ENCODE peak calls at places on chromosomes 12 and 14, in seven cellular contexts. O, W, N, Z, D, B and P are unnamed samples.

GRCh38 chr14:73752297-73752992 is 38.3 kb upstream of the PNMA1 start:
- DNase-seq in O (peak; percentile 97), W (no peak), N (peak; percentile 78), Z (peak; percentile 96), D (no peak), B (no peak), P (peak; percentile 94)

GRCh38 chr14:102574840-102575478 is 17.5 kb upstream of the RCOR1 start:
- DNase-seq in O (no peak), W (no peak), N (no peak), Z (no peak), D (no peak), B (no peak), P (no peak)

GRCh38 chr12:22262309-22262708 is 72.2 kb downstream of the ST8SIA1 start:
- DNase-seq in O (no peak), W (no peak), N (no peak), Z (no peak), D (no peak), B (no peak), P (no peak)

GRCh38 chr12:92142251-92142896 is 3.3 kb downstream of the BTG1 start:
- DNase-seq in O (no peak), W (no peak), N (no peak), Z (no peak), D (no peak), B (no peak), P (no peak)

GRCh38 chr14:102055181-102055901 is 31.5 kb downstream of the HSP90AA1 start:
- DNase-seq in O (peak; percentile 76), W (no peak), N (no peak), Z (no peak), D (no peak), B (no peak), P (no peak)

GRCh38 chr14:102592969-102593840 is 756 bp downstream of the RCOR1 start:
- DNase-seq in O (no peak), W (no peak), N (peak; percentile 74), Z (peak; percentile 82), D (peak; percentile 60), B (peak; percentile 75), P (peak; percentile 86)

GRCh38 chr12:53539526-53539925 is 32.2 kb upstream of the NPFF start:
- DNase-seq in O (no peak), W (no peak), N (no peak), Z (no peak), D (no peak), B (no peak), P (no peak)

GRCh38 chr14:100422556-100423420 is 99.6 kb downstream of the SLC25A47 start:
- DNase-seq in O (peak; percentile 46), W (no peak), N (no peak), Z (peak; percentile 13), D (no peak), B (no peak), P (no peak)

GRCh38 chr14:63956326-63956725 is 103.5 kb downstream of the SYNE2 start:
- DNase-seq in O (peak; percentile 9), W (no peak), N (no peak), Z (no peak), D (no peak), B (no peak), P (no peak)

GRCh38 chr12:127770123-127770522 is 496.8 kb upstream of the TMEM132C start:
- DNase-seq in O (no peak), W (no peak), N (no peak), Z (no peak), D (no peak), B (no peak), P (no peak)

GRCh38 chr12:100687686-100688085 is 106.9 kb upstream of the ANO4 start:
- DNase-seq in O (no peak), W (no peak), N (no peak), Z (no peak), D (no peak), B (no peak), P (no peak)

GRCh38 chr14:100440207-100440631 is 117.1 kb downstream of the SLC25A47 start:
- DNase-seq in O (peak; percentile 63), W (no peak), N (peak; percentile 87), Z (peak; percentile 79), D (peak; percentile 68), B (no peak), P (peak; percentile 86)

GRCh38 chr14:104551851-104552737 is 27.5 kb upstream of the C14orf180 start:
- DNase-seq in O (no peak), W (no peak), N (peak; percentile 11), Z (peak; percentile 61), D (peak; percentile 27), B (peak; percentile 69), P (no peak)

GRCh38 chr12:28759334-28759733 is 389.7 kb upstream of the FAR2 start:
- DNase-seq in O (peak; percentile 12), W (no peak), N (no peak), Z (no peak), D (no peak), B (no peak), P (no peak)

GRCh38 chr12:117334855-117335587 is 26.4 kb downstream of the NOS1 start:
- DNase-seq in O (no peak), W (no peak), N (no peak), Z (no peak), D (no peak), B (no peak), P (no peak)

GRCh38 chr14:40452674-40453073 is 1020.4 kb upstream of the FBXO33 start:
- DNase-seq in O (no peak), W (no peak), N (no peak), Z (no peak), D (no peak), B (no peak), P (no peak)
- TF ChIP-seq CTCF in O (no peak), W (no peak), N (no peak), Z (no peak), D (no peak), B (no peak), P (no peak)

GRCh38 chr14:62759796-62760195 is 285.5 kb downstream of the KCNH5 start:
- DNase-seq in O (no peak), W (no peak), N (no peak), Z (no peak), D (no peak), B (no peak), P (no peak)
- TF ChIP-seq CTCF in O (no peak), W (no peak), N (no peak), Z (no peak), D (no peak), B (no peak), P (no peak)

DNA sequence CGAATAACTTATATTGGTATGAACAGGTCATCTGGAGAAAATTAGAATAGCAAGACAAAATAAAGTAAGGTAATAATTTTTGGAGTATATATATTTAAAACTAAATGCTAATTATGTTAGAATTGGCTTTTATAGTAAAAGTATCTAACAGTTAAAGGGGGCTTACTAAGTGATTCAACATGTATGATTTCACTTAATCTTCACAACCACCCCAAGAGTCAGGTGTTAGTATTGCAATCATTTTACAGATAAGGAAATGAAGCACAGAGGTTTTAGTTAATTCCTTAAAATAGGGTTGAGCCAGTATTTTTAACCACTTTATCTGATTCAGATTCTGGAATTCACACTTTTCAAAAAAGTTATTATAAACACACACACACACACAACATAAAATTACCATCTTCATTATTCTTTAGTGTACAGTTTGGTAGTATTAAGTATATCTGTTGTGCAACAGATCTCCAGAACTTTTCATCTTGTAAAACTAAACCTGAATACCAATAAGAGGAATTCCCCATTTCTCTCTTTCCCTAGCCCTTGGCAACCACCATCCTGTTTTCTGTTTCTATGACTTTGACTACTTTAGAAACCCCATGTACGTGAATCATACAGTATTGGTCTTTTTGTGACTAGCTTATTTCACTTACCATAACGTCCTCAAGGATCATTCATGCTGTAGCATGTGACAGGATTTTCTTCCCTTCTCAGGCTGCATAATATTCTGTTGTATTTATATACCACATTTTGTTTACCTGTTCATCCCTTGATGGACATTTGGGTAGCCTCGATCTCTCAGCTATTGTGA is 12.5 kb downstream of the A2M start:
- DNase-seq in O (no peak), W (no peak), N (no peak), Z (no peak), D (no peak), B (no peak), P (no peak)
- TF ChIP-seq CTCF in O (no peak), W (no peak), N (no peak), Z (no peak), D (no peak), B (no peak), P (no peak)

GRCh38 chr14:49677643-49678042 is 10.4 kb downstream of the POLE2 start:
- DNase-seq in O (no peak), W (no peak), N (no peak), Z (no peak), D (no peak), B (no peak), P (no peak)
- TF ChIP-seq CTCF in O (peak; percentile 9), W (peak; percentile 43), N (no peak), Z (no peak), D (no peak), B (peak; percentile 48), P (peak; percentile 14)

GRCh38 chr12:68334136-68334535 is 2.0 kb upstream of the MDM1 start:
- DNase-seq in O (no peak), W (no peak), N (peak; percentile 31), Z (no peak), D (no peak), B (no peak), P (no peak)
- TF ChIP-seq CTCF in O (no peak), W (peak; percentile 14), N (no peak), Z (no peak), D (no peak), B (no peak), P (peak; percentile 27)

DNA sequence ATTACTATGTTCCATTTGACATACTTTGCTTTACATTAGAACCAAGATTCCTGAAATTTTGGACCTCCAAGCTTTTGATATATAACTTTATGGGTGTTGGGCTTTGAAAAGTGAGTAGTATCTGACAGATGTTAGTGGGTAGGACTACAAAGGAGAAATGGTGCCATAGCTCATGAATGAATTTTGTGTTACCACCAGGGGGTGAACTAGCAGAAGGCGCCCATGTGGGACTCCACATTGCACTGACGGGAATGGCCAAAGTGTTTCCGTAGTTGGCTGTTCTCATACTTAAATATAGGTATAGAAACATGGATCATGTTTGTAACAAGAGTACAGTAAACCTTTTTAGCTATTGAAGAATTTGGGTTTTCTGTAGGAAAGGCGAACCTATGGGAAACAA is 337.5 kb downstream of the FLRT2 start:
- DNase-seq in O (no peak), W (no peak), N (no peak), Z (no peak), D (no peak), B (no peak), P (no peak)
- TF ChIP-seq CTCF in O (no peak), W (no peak), N (no peak), Z (no peak), D (no peak), B (peak; percentile 26), P (peak; percentile 17)

GRCh38 chr14:50299585-50299984 is 12.4 kb downstream of the L2HGDH start:
- DNase-seq in O (no peak), W (no peak), N (no peak), Z (no peak), D (no peak), B (no peak), P (no peak)
- TF ChIP-seq CTCF in O (no peak), W (no peak), N (no peak), Z (no peak), D (no peak), B (no peak), P (no peak)

GRCh38 chr14:71400821-71401447 is 493.7 kb downstream of the PCNX1 start:
- DNase-seq in O (no peak), W (peak; percentile 54), N (no peak), Z (no peak), D (no peak), B (no peak), P (no peak)
- TF ChIP-seq CTCF in O (no peak), W (no peak), N (no peak), Z (no peak), D (no peak), B (no peak), P (no peak)